ENCODE peak calls at places on chromosomes 11 and 22, in seven cellular contexts. A is GM23248; I is HCT116; N is aorta; R is CD8-positive, alpha-beta memory T cell; J is thoracic aorta; S is heart left ventricle. C is an unnamed sample.
A peak's percentile ranks its signal among the peaks of the same experiment; 100 is the strongest.

GRCh38 chr11:64564947-64565889 is 25.8 kb upstream of the SLC22A12 start:
- DNase-seq in S (no peak), J (no peak), N (no peak), R (no peak), I (no peak), A (no peak), C (peak; percentile 50)

GRCh38 chr22:46045459-46046298 is 68.7 kb upstream of the WNT7B start:
- DNase-seq in I (no peak), A (peak; percentile 27), R (peak; percentile 49), S (no peak), J (no peak), N (peak; percentile 76), C (no peak)

GRCh38 chr11:47590026-47590861 is 3.8 kb downstream of the FAM180B start:
- DNase-seq in N (no peak), J (no peak), A (no peak), I (no peak), R (no peak), S (no peak), C (no peak)

GRCh38 chr11:117643606-117644300 is 153.3 kb downstream of the DSCAML1 start:
- DNase-seq in N (peak; percentile 40), J (no peak), A (no peak), I (no peak), R (no peak), S (no peak), C (no peak)

GRCh38 chr11:82405392-82405791 is 328.3 kb downstream of the FAM181B start:
- DNase-seq in R (no peak), I (no peak), N (no peak), S (no peak), A (no peak), J (no peak), C (no peak)

GRCh38 chr11:7796842-7797241 is at the start of gene OR5P2:
- DNase-seq in A (no peak), I (no peak), R (no peak), S (no peak), J (no peak), N (no peak), C (no peak)

GRCh38 chr11:67483901-67484665 is 1.3 kb downstream of the AIP start:
- DNase-seq in I (no peak), N (no peak), J (no peak), S (no peak), R (peak; percentile 69), A (no peak), C (no peak)

GRCh38 chr11:116109228-116109627 is 605.0 kb upstream of the CADM1 start:
- DNase-seq in N (no peak), J (no peak), S (no peak), R (no peak), A (peak; percentile 34), I (peak; percentile 10), C (no peak)

GRCh38 chr11:44596541-44597276 is 31.2 kb downstream of the CD82 start:
- DNase-seq in S (no peak), I (no peak), A (peak; percentile 28), R (peak; percentile 77), J (no peak), N (no peak), C (no peak)

GRCh38 chr11:128568166-128568778 is 19.1 kb downstream of the ETS1 start:
- DNase-seq in A (no peak), R (no peak), S (peak; percentile 71), N (peak; percentile 74), J (no peak), I (no peak), C (no peak)

GRCh38 chr11:95451682-95452081 is 220.7 kb upstream of the SESN3 start:
- DNase-seq in A (peak; percentile 88), N (no peak), S (no peak), I (no peak), J (no peak), R (no peak), C (no peak)

GRCh38 chr11:1234054-1234720 is 11.3 kb downstream of the MUC5B start:
- DNase-seq in A (no peak), I (no peak), J (no peak), R (peak; percentile 45), N (peak; percentile 66), S (no peak), C (no peak)

GRCh38 chr11:119144825-119145476 is 3.9 kb upstream of the ABCG4 start:
- DNase-seq in N (peak; percentile 83), A (peak; percentile 81), S (peak; percentile 42), R (no peak), J (no peak), I (peak; percentile 78), C (no peak)

GRCh38 chr11:100876826-100877545 is 189.9 kb downstream of the ARHGAP42 start:
- DNase-seq in R (no peak), A (peak; percentile 94), S (peak; percentile 30), N (no peak), I (no peak), J (no peak), C (no peak)
- H3K27ac ChIP-seq in R (no peak overlapping the region), A (peak overlapping the region; percentile 82), S (peak overlapping the region; percentile 67), N (no peak overlapping the region), I (no peak overlapping the region), J (peak overlapping the region; percentile 58), C (no peak overlapping the region)

GRCh38 chr22:25659413-25659812 is 82.6 kb upstream of the MYO18B start:
- DNase-seq in S (no peak), I (no peak), J (no peak), N (no peak), A (no peak), R (no peak), C (no peak)
- H3K4me3 ChIP-seq in S (no peak overlapping the region), I (no peak overlapping the region), J (no peak overlapping the region), N (no peak overlapping the region), A (no peak overlapping the region), R (no peak overlapping the region), C (no peak overlapping the region)

GRCh38 chr11:70298243-70298915 is 27.9 kb downstream of the PPFIA1 start:
- DNase-seq in S (no peak), R (no peak), N (no peak), A (peak; percentile 5), I (no peak), J (no peak), C (no peak)
- H3K27ac ChIP-seq in S (no peak overlapping the region), R (no peak overlapping the region), N (no peak overlapping the region), A (no peak overlapping the region), I (no peak overlapping the region), J (no peak overlapping the region), C (no peak overlapping the region)

GRCh38 chr22:23784215-23784732 is 2.5 kb upstream of the SMARCB1 start:
- DNase-seq in N (no peak), R (no peak), S (no peak), J (no peak), I (no peak), A (no peak), C (no peak)
- H3K4me3 ChIP-seq in N (no peak overlapping the region), R (no peak overlapping the region), S (no peak overlapping the region), J (no peak overlapping the region), I (no peak overlapping the region), A (no peak overlapping the region), C (no peak overlapping the region)

GRCh38 chr11:112394304-112394703 is 133.6 kb upstream of the PLET1 start:
- DNase-seq in A (no peak), J (no peak), R (no peak), I (no peak), N (no peak), S (no peak), C (no peak)
- H3K27ac ChIP-seq in A (no peak overlapping the region), J (no peak overlapping the region), R (no peak overlapping the region), I (no peak overlapping the region), N (no peak overlapping the region), S (no peak overlapping the region), C (no peak overlapping the region)

GRCh38 chr11:125170406-125171031 is 6.0 kb downstream of the PKNOX2 start:
- DNase-seq in J (no peak), I (no peak), S (peak; percentile 76), A (peak; percentile 20), R (no peak), N (peak; percentile 83), C (no peak)
- H3K4me3 ChIP-seq in J (peak overlapping the region; percentile 51), I (no peak overlapping the region), S (no peak overlapping the region), A (no peak overlapping the region), R (no peak overlapping the region), N (no peak overlapping the region), C (no peak overlapping the region)

GRCh38 chr11:70068345-70068744 is 9.8 kb upstream of the ANO1 start:
- DNase-seq in J (no peak), A (no peak), R (no peak), N (peak; percentile 20), I (no peak), S (no peak), C (no peak)

GRCh38 chr11:70067591-70068341 is 10.4 kb upstream of the ANO1 start:
- DNase-seq in R (no peak), A (no peak), N (peak; percentile 57), I (peak; percentile 48), J (no peak), S (no peak), C (no peak)

GRCh38 chr11:70070736-70071135 is 7.4 kb upstream of the ANO1 start:
- DNase-seq in I (no peak), A (no peak), R (no peak), N (peak; percentile 61), S (no peak), J (no peak), C (no peak)

GRCh38 chr11:70067036-70067435 is 11.1 kb upstream of the ANO1 start:
- DNase-seq in R (no peak), J (no peak), I (no peak), S (no peak), A (no peak), N (peak; percentile 48), C (no peak)

DNA sequence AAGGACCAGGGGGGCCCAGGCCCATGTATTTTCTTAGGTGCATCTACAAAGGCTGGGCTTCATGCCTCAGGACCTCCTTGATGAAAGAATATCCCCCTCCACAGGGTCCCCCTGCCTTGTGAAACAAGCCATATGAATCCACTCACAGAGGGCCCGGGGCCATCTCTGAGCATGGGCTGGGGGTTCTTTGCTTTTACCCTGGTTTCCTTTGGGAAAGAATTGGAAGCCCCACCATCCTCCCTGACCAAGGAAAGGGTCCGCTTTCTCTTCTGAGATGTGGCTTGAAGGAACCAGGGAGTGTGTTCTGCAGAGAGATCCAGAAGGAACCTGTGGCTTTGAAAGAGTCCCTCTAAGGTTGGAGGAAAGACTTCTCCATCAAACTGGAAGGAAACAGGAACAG is 9.2 kb upstream of the ANO1 start:
- DNase-seq in I (no peak), S (no peak), R (no peak), J (no peak), A (no peak), N (no peak), C (no peak)
- H3K27ac ChIP-seq in I (no peak overlapping the region), S (no peak overlapping the region), R (no peak overlapping the region), J (no peak overlapping the region), A (no peak overlapping the region), N (no peak overlapping the region), C (no peak overlapping the region)

DNA sequence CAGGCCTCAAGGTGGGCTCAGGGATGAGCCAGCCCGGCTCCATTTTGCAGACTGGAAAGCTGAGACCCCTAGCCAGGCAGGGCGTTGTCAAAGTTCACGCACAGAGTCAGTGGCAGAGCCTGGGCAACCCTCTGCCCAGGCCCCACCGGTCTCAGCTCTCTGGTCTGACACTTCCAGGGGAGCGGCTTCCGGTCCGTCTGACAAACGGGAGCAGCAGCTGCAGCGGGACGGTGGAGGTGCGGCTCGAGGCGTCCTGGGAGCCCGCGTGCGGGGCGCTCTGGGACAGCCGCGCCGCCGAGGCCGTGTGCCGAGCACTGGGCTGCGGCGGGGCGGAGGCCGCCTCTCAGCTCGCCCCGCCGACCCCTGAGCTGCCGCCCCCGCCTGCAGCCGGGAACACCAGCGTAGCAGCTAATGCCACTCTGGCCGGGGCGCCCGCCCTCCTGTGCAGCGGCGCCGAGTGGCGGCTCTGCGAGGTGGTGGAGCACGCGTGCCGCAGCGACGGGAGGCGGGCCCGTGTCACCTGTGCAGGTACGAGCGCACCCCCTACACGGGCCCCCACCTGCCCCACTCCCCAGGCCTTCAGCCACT is 36.0 kb downstream of the CD6 start:
- DNase-seq in S (no peak), A (peak; percentile 22), I (no peak), R (no peak), J (no peak), N (no peak), C (no peak)
- H3K4me3 ChIP-seq in S (peak overlapping the region; percentile 23), A (no peak overlapping the region), I (no peak overlapping the region), R (no peak overlapping the region), J (peak overlapping the region; percentile 65), N (no peak overlapping the region), C (peak overlapping the region; percentile 27)

C was measured in iPS DF 6.9.